ENCODE peak calls at places on chromosomes 2 and 18, in seven cellular contexts. E is HTR-8/SVneo; D is stimulated activated CD4-positive, alpha-beta T cell treated with anti-CD3 and anti-CD28 coated beads, Interleukin-12 subunit alpha, Interleukin-12 subunit beta, amount 100 ng/mL, for 48 hours; T is activated T-cell treated with anti-CD3 and anti-CD28 coated beads for 1 hour; I is endothelial cell of umbilical vein; C is activated T-helper 1 cell treated with anti-CD3 and anti-CD28 coated beads, Interleukin-2, amount 50 U/mL, for 16 hours; U is skeletal muscle cell. H is an unnamed sample.

GRCh38 chr2:9768388-9768787 is 74.9 kb upstream of the TAF1B start:
- DNase-seq in E (no peak), D (no peak), T (no peak), I (no peak), C (no peak), U (no peak), H (no peak)

GRCh38 chr2:181902625-181903024 is 11.1 kb downstream of the ITPRID2 start:
- DNase-seq in E (no peak), D (no peak), T (no peak), I (no peak), C (no peak), U (no peak), H (no peak)

GRCh38 chr2:186757009-186757408 is 63.1 kb downstream of the FAM171B start:
- DNase-seq in E (no peak), D (no peak), T (no peak), I (peak), C (no peak), U (no peak), H (no peak)

GRCh38 chr2:240949791-240950705 is 43.9 kb downstream of the CROCC2 start:
- DNase-seq in E (no peak), D (no peak), T (no peak), I (no peak), C (peak), U (no peak), H (no peak)

GRCh38 chr2:33406622-33407021 is 69.8 kb upstream of the RASGRP3 start:
- DNase-seq in E (no peak), D (no peak), T (no peak), I (no peak), C (no peak), U (peak), H (no peak)

GRCh38 chr2:60100034-60100433 is 453.4 kb downstream of the BCL11A start:
- DNase-seq in E (no peak), D (no peak), T (no peak), I (no peak), C (no peak), U (no peak), H (no peak)

GRCh38 chr2:240387669-240388358 is 47.6 kb upstream of the GPC1 start:
- DNase-seq in E (peak), D (no peak), T (no peak), I (peak), C (no peak), U (peak), H (no peak)

GRCh38 chr18:70322928-70323327 is 34.1 kb downstream of the SOCS6 start:
- DNase-seq in E (no peak), D (no peak), T (no peak), I (no peak), C (no peak), U (peak), H (no peak)

GRCh38 chr2:134412639-134412999 is 158.7 kb downstream of the MGAT5 start:
- DNase-seq in E (no peak), D (no peak), T (no peak), I (no peak), C (no peak), U (no peak), H (no peak)

GRCh38 chr2:85976106-85976920 is 87.5 kb upstream of the ST3GAL5 start:
- DNase-seq in E (no peak), D (no peak), T (no peak), I (no peak), C (no peak), U (no peak), H (no peak)

GRCh38 chr2:17879913-17880274 is 1.4 kb downstream of the KCNS3 start:
- DNase-seq in E (no peak), D (no peak), T (no peak), I (no peak), C (no peak), U (no peak), H (no peak)

GRCh38 chr2:179104736-179105135 is 54.8 kb upstream of the CCDC141 start:
- DNase-seq in E (no peak), D (no peak), T (no peak), I (no peak), C (no peak), U (peak), H (no peak)

GRCh38 chr2:9174771-9175441 is 31.7 kb upstream of the ASAP2 start:
- DNase-seq in E (peak), D (no peak), T (no peak), I (peak), C (no peak), U (peak), H (no peak)

GRCh38 chr18:58080516-58080915 is 36.5 kb downstream of the NEDD4L start:
- DNase-seq in E (no peak), D (no peak), T (no peak), I (no peak), C (no peak), U (no peak), H (no peak)

GRCh38 chr18:67476585-67476984 is 39.9 kb downstream of the DSEL start:
- DNase-seq in E (no peak), D (no peak), T (no peak), I (no peak), C (no peak), U (peak), H (no peak)

GRCh38 chr2:145623136-145623535 is 1103.2 kb upstream of the ZEB2 start:
- DNase-seq in E (no peak), D (no peak), T (no peak), I (peak), C (no peak), U (peak), H (no peak)

GRCh38 chr2:216678813-216679657 is 16.3 kb downstream of the IGFBP5 start:
- DNase-seq in E (no peak), D (no peak), T (no peak), I (no peak), C (no peak), U (no peak), H (no peak)

GRCh38 chr2:204108874-204109295 is 172.3 kb downstream of the ICOS start:
- DNase-seq in E (no peak), D (no peak), T (no peak), I (no peak), C (no peak), U (no peak), H (no peak)

GRCh38 chr18:75121266-75121665 is 87.7 kb downstream of the PTGR3 start:
- DNase-seq in E (no peak), D (no peak), T (no peak), I (no peak), C (no peak), U (no peak), H (no peak)

GRCh38 chr18:32576296-32576916 is 105.7 kb upstream of the GAREM1 start:
- DNase-seq in E (no peak), D (no peak), T (no peak), I (peak), C (no peak), U (peak), H (no peak)

GRCh38 chr2:41806286-41806685 is 241.5 kb upstream of the PKDCC start:
- DNase-seq in E (no peak), D (no peak), T (no peak), I (no peak), C (no peak), U (no peak), H (no peak)

GRCh38 chr2:121707920-121708361 is 28.7 kb downstream of the NIFK start:
- DNase-seq in E (no peak), D (no peak), T (no peak), I (no peak), C (no peak), U (no peak), H (no peak)

GRCh38 chr18:65146615-65147014 is 604.2 kb upstream of the CDH7 start:
- DNase-seq in E (no peak), D (no peak), T (no peak), I (no peak), C (no peak), U (no peak), H (no peak)

GRCh38 chr2:216970369-216970915 is 110.6 kb upstream of the TNP1 start:
- DNase-seq in E (no peak), D (no peak), T (no peak), I (no peak), C (no peak), U (no peak), H (no peak)

GRCh38 chr2:217657252-217657651 is 345.5 kb downstream of the TNS1 start:
- DNase-seq in E (no peak), D (no peak), T (no peak), I (no peak), C (no peak), U (no peak), H (no peak)

GRCh38 chr2:29219374-29219773 is 104.2 kb downstream of the CLIP4 start:
- DNase-seq in E (no peak), D (no peak), T (no peak), I (no peak), C (no peak), U (no peak), H (no peak)

GRCh38 chr2:135803276-135803675 is 33.7 kb downstream of the LCT start:
- DNase-seq in E (no peak), D (no peak), T (no peak), I (no peak), C (no peak), U (no peak), H (no peak)

GRCh38 chr18:74515620-74516231 is 18.6 kb upstream of the CNDP1 start:
- DNase-seq in E (no peak), D (no peak), T (no peak), I (no peak), C (no peak), U (no peak), H (no peak)

GRCh38 chr2:208982831-208983230 is 441.0 kb upstream of the MAP2 start:
- DNase-seq in E (no peak), D (no peak), T (no peak), I (no peak), C (no peak), U (no peak), H (no peak)

GRCh38 chr2:23381498-23381897 is 3.5 kb upstream of the KLHL29 start:
- DNase-seq in E (no peak), D (no peak), T (no peak), I (no peak), C (no peak), U (no peak), H (no peak)

GRCh38 chr18:76670564-76671288 is 151.6 kb upstream of the ZNF236 start:
- DNase-seq in E (no peak), D (no peak), T (no peak), I (no peak), C (no peak), U (no peak), H (no peak)

GRCh38 chr18:76697441-76697901 is 124.9 kb upstream of the ZNF236 start:
- DNase-seq in E (no peak), D (no peak), T (no peak), I (peak), C (no peak), U (no peak), H (no peak)

H was measured in central memory CD8-positive, alpha-beta T cell.